ENCODE peak calls at places on chromosomes 13 and 19, in five cellular contexts. I is heart left ventricle, N is tibial artery, D is transverse colon, T is A673. Y is an unnamed sample. For H3K4me1, the result is how much of the 10 kb centered on the place peaks cover.

GRCh38 chr13:53238241-53238640 is 209.6 kb downstream of the OLFM4 start:
- DNase-seq in T (peak), N (no peak), D (no peak), I (no peak), Y (no peak)

GRCh38 chr13:77918391-77919261 is at the start of gene EDNRB:
- DNase-seq in D (peak), I (peak), N (peak), T (peak), Y (peak)

GRCh38 chr19:4014541-4015491 is 7.3 kb downstream of the PIAS4 start:
- DNase-seq in N (no peak), I (peak), T (no peak), D (no peak), Y (peak)

GRCh38 chr13:90680826-90681225 is 666.7 kb upstream of the MIR17HG start:
- DNase-seq in D (no peak), T (no peak), N (no peak), I (no peak), Y (no peak)

GRCh38 chr13:95723428-95723827 is 46.5 kb downstream of the DNAJC3 start:
- DNase-seq in N (no peak), D (no peak), T (no peak), I (no peak), Y (no peak)

GRCh38 chr13:87810920-87811344 is 139.8 kb downstream of the SLITRK5 start:
- DNase-seq in D (no peak), T (no peak), I (no peak), N (no peak), Y (peak)

GRCh38 chr19:16463341-16463990 is 8.3 kb downstream of the EPS15L1 start:
- DNase-seq in I (no peak), T (no peak), N (no peak), D (no peak), Y (no peak)

GRCh38 chr19:31659897-31660210 is 310.6 kb upstream of the TSHZ3 start:
- DNase-seq in I (no peak), N (no peak), D (no peak), T (no peak), Y (no peak)

GRCh38 chr13:29706923-29707322 is 111.4 kb upstream of the SLC7A1 start:
- DNase-seq in D (no peak), T (no peak), I (no peak), N (no peak), Y (no peak)

GRCh38 chr19:16133818-16134217 is 9.7 kb upstream of the HSH2D start:
- DNase-seq in N (no peak), T (no peak), I (no peak), D (no peak), Y (no peak)

GRCh38 chr13:20106751-20107150 is 54.1 kb downstream of the GJA3 start:
- DNase-seq in D (no peak), I (no peak), T (peak), N (no peak), Y (no peak)

GRCh38 chr19:4906963-4907362 is 2.3 kb upstream of the UHRF1 start:
- DNase-seq in N (no peak), I (no peak), T (no peak), D (no peak), Y (no peak)

GRCh38 chr13:46804391-46804815 is 7.4 kb upstream of the ESD start:
- DNase-seq in D (no peak), I (no peak), N (no peak), T (no peak), Y (no peak)

GRCh38 chr19:41776700-41777099 is 19.7 kb upstream of the CEACAM3 start:
- DNase-seq in T (no peak), N (no peak), D (no peak), I (no peak), Y (no peak)

GRCh38 chr19:41771410-41771809 is 16.1 kb downstream of the CEACAM6 start:
- DNase-seq in T (no peak), N (no peak), D (no peak), I (no peak), Y (no peak)

GRCh38 chr19:41769608-41770007 is 14.3 kb downstream of the CEACAM6 start:
- DNase-seq in I (no peak), T (no peak), D (no peak), N (no peak), Y (no peak)

DNA sequence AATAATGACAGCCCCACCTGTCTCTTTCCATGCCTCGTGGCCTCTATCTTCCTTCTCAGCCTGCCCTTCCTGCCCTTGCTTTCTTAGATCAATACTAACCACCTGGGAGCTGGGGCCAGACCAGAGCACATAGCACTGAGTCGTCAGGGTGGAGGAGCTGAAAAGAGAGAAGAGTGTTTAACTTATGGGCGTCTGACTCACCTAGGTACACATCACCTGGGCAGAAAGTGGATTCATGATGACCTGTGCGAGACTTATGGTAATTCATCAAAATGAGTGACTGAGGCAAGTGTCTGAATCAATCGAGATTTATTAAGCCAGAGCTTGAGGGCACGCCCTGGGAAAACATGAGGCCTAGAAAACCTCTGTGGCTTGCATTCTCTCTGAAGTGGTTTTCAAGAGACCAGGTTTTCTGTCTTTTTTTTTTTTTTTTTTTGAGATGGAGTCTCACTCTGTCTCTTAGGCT is 19.2 kb downstream of the CEACAM6 start:
- DNase-seq in N (no peak), I (no peak), T (no peak), D (peak), Y (peak)
- H3K27ac ChIP-seq in N (no peak), I (no peak), T (no peak), D (peak), Y (peak)

GRCh38 chr13:34351134-34351533 is 533.2 kb downstream of the RFC3 start:
- DNase-seq in D (no peak), I (no peak), T (no peak), N (no peak), Y (no peak)
- H3K4me1 ChIP-seq in D (under half), I (under half), T (under half), N (under half), Y (under half)

DNA sequence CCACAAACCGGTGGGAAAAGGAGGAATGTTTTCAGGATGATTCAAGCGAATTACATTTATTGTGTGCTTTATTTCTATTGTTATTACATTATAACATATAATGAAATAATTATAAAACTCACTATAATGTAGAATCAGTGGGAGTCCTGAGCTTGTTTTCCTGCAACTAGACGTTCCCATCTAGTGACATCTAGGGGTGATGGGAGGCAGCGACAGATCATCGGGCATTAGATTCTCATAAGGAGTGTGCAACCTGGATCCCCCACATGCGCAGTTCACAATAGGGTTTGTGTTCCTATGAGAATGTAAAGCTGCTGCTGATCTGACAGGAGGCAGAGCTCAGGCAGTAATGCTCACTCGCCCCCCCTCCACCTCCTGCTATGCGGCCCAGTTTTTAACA is 54.5 kb downstream of the SPTBN4 start:
- DNase-seq in T (peak), D (no peak), N (no peak), I (no peak), Y (no peak)
- TF ChIP-seq CTCF in T (peak), D (no peak), N (no peak), I (peak), Y (no peak)

GRCh38 chr19:48630289-48631036 is 6.7 kb downstream of the DBP start:
- DNase-seq in I (peak), D (peak), T (peak), N (peak), Y (peak)
- H3K27ac ChIP-seq in I (peak), D (peak), T (peak), N (peak), Y (peak)

GRCh38 chr19:18507727-18508440 is 14.0 kb downstream of the ELL start:
- DNase-seq in D (no peak), T (no peak), N (peak), I (peak), Y (peak)

GRCh38 chr19:18507021-18507726 is 14.7 kb downstream of the ELL start:
- DNase-seq in T (no peak), D (peak), N (peak), I (peak), Y (peak)

GRCh38 chr19:18504886-18505610 is 16.8 kb downstream of the ELL start:
- DNase-seq in T (no peak), I (no peak), N (no peak), D (peak), Y (peak)

GRCh38 chr19:18506101-18506534 is 15.8 kb downstream of the ELL start:
- DNase-seq in I (peak), T (no peak), D (no peak), N (no peak), Y (no peak)

GRCh38 chr19:18506545-18506944 is 15.3 kb downstream of the ELL start:
- DNase-seq in T (no peak), D (no peak), I (no peak), N (no peak), Y (no peak)
- H3K4me1 ChIP-seq in T (under half), D (half or more), I (half or more), N (under half), Y (half or more)